ENCODE peak calls at places on chromosomes 6 and 20, in five cellular contexts. Q is body of pancreas, K is breast epithelium, N is IMR-90, W is NB4. L is an unnamed sample.

GRCh38 chr6:74137910-74138309 is 441.9 kb downstream of the CD109 start:
- DNase-seq in Q (no peak), K (no peak), N (peak), W (no peak), L (no peak)

GRCh38 chr20:43186312-43186711 is 3.4 kb downstream of the PTPRT start:
- DNase-seq in Q (no peak), K (no peak), N (no peak), W (no peak), L (no peak)

GRCh38 chr6:98984102-98984501 is 36.4 kb upstream of the FBXL4 start:
- DNase-seq in Q (no peak), K (no peak), N (no peak), W (no peak), L (no peak)

GRCh38 chr20:33443006-33443511 is 504 bp downstream of the SNTA1 start:
- DNase-seq in Q (peak), K (no peak), N (no peak), W (no peak), L (no peak)

GRCh38 chr6:112881027-112881426 is 533.9 kb downstream of the RFPL4B start:
- DNase-seq in Q (no peak), K (no peak), N (peak), W (no peak), L (no peak)

GRCh38 chr6:129890164-129890563 is 29.0 kb upstream of the TMEM244 start:
- DNase-seq in Q (no peak), K (no peak), N (peak), W (peak), L (no peak)

GRCh38 chr6:7431594-7432390 is 42.2 kb downstream of the RIOK1 start:
- DNase-seq in Q (no peak), K (no peak), N (peak), W (no peak), L (no peak)

GRCh38 chr6:52077961-52078613 is 9.3 kb downstream of the PKHD1 start:
- DNase-seq in Q (peak), K (no peak), N (no peak), W (no peak), L (no peak)

GRCh38 chr6:137051790-137052472 is 7.2 kb upstream of the IL20RA start:
- DNase-seq in Q (no peak), K (no peak), N (peak), W (no peak), L (no peak)

GRCh38 chr6:52392944-52393343 is 27.2 kb upstream of the EFHC1 start:
- DNase-seq in Q (no peak), K (no peak), N (peak), W (peak), L (no peak)

GRCh38 chr20:48722002-48722731 is 105.6 kb downstream of the PREX1 start:
- DNase-seq in Q (no peak), K (no peak), N (peak), W (peak), L (no peak)

GRCh38 chr6:147173675-147174339 is 30.4 kb upstream of the STXBP5 start:
- DNase-seq in Q (no peak), K (no peak), N (no peak), W (no peak), L (no peak)

GRCh38 chr6:160767019-160767646 is 65.1 kb downstream of the PLG start:
- DNase-seq in Q (peak), K (peak), N (no peak), W (no peak), L (no peak)

GRCh38 chr6:159679091-159680077 is 13.7 kb downstream of the SOD2 start:
- DNase-seq in Q (no peak), K (no peak), N (peak), W (no peak), L (no peak)

GRCh38 chr6:126228001-126228791 is 111.7 kb upstream of the CENPW start:
- DNase-seq in Q (no peak), K (no peak), N (no peak), W (no peak), L (no peak)

DNA sequence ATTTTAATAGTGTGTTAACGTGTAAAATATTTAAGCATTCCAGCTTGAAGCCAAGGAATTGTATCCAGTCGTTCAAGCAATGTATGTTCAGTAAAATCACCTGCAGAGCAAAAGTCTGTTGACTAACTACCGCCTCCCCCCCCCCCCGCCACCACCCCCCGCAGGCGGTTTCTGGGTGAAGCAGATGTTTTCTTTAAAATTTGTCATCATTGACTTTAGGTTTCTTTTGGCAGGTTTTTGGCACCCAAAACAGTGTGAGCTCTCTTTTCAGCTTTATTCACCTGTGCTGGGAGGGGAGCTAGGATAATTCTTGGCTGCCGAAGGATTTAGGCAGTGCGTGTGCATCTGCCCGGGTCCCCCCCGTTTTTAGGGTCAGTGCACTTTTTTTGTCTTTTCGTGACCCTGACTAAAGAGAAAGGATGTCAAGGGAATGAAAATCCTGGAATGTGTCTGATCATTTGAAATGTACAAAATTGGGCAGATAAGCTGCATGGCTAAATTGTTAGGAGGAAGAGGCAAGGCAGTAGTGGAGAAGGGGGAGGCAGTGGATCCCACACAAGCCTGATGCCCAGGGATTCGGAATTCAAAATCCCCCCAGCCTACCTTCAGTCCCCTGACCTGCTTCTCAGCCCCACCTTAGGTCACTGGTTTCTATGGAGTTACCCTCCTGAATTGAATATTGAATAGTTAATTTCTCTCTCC is 1.1 kb downstream of the EDN1 start:
- DNase-seq in Q (no peak), K (no peak), N (no peak), W (no peak), L (no peak)
- H3K4me3 ChIP-seq in Q (peak), K (peak), N (peak), W (no peak), L (peak)

GRCh38 chr20:54000914-54001313 is 69.5 kb downstream of the BCAS1 start:
- DNase-seq in Q (no peak), K (no peak), N (no peak), W (no peak), L (no peak)
- TF ChIP-seq POLR2A in Q (no peak), K (no peak), N (no peak), W (no peak), L (no peak)

DNA sequence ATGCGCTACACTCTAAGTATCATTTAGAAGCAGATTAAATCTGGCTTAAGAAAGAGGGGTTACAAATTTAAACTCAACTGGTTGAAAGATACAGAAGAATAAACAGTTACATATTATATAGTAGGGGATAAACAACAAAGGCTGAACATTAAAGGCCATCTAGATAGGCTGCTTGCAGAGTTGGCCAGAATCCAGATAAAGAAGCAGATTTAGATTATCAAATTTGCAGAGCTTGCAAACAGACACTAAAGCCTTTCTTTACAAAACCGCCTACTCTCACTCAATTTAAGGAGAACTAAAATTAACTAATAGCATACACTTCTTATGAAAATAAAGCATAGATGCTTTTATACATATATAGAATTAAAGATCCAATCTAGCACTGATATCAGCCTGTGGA is 93.1 kb downstream of the SESN1 start:
- DNase-seq in Q (no peak), K (no peak), N (no peak), W (no peak), L (no peak)
- H3K4me3 ChIP-seq in Q (no peak), K (peak), N (no peak), W (no peak), L (peak)

GRCh38 chr20:297925-298754 is 770 bp downstream of the ZCCHC3 start:
- DNase-seq in Q (peak), K (peak), N (peak), W (peak), L (no peak)
- TF ChIP-seq POLR2A in Q (peak), K (no peak), N (no peak), W (peak), L (peak)

DNA sequence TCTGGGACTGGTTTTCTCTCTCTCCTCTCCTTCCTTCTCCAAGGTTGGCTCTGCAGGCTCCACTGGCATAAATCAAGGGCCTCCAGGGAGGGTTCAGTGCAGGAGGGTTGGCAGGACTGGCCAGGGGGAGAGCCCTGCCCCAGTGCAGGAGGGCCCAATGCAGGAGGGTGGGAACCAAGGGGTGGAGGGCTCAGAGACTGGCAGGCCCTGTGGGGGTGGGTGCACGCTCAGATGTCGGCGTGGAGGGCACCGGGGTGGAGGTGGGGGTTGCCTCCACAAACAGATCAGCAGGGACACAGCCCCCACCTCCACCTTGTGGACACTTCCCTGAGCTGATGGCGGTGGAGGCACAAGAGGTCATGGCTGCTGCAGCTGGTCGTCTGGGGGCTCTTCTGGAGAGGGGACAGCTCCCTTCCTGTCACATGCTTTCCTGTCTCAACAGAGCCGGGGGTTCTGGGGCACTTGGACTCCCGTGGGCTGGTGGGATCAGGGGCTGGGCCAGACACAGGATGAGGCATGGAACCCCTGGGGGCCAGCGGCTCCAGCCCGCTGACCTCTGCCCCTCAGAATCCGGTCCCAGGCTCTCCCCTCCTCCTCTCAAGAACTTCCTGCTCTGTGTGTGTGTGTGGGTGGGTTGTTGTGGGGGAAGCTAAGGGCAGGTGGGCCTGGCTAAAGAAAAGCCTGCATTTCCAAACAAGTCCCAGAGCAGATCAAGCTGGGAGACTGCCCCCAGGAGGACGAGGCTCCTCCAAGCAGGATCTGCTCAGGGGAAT is 2.7 kb upstream of the ABHD16B start:
- DNase-seq in Q (no peak), K (no peak), N (peak), W (peak), L (no peak)
- H3K4me3 ChIP-seq in Q (no peak), K (peak), N (no peak), W (no peak), L (no peak)

DNA sequence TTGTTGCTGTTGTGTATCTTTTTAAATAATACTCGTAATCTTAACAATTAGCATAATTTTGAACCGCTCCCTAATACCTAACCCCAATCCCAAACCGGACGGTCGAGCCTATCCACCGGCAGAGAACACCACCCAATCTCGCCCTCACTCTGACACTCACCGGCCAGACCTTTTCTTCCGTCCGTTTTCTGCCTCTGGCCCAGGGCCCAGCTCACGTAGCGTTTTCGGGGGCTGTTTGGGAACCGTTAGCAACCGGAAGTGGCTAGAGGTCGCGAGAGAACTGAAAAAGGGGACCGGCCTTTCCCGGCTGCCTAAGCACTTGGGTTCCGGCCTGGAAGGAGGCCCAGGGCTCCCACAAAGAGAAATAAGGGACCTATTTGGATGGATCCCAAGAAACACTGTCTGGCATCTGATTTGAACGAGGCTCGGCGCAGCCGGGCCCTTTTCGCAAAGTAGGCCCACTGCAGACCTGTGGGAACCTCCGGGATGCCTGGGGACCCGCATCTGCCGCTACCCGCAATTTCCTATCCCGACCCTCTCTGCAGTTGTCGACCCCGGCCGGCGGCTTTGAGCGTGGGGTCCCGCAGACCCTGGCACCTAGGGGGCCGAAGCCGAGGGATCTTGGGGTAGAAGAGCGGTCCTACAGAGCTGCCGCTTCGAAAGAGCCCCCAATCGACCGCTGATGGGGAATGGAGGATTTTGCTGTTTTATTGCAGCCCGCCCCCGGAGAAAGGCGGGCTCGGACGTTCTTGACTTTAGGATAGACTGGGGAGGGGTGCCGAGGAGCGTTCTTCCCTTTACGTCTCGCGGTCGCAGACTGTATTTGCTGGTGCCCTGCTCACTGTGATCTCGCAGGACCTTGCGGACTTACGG is 4.9 kb upstream of the ZKSCAN8 start:
- DNase-seq in Q (peak), K (peak), N (peak), W (peak), L (peak)
- TF ChIP-seq POLR2A in Q (peak), K (no peak), N (peak), W (peak), L (peak)

DNA sequence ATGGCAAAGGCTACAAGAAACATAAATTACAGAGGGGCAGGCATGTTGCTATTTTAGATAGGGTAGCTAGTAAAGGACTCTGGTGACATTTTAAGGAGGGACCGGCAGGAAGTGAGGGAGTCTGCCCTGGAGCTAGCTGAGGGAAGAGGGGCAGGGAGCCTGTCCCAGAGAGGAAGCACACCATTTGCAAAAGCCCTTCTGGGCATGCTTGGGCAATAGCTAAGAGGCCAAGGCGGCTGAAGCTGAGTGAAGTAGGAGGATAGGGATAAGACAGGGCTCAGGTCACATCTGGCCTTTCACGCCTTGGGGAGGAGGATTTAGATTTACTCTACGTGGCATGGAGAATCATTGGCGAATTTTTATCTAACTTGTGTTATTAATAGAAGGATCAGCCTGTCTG is 96.2 kb downstream of the RTN4IP1 start:
- DNase-seq in Q (no peak), K (no peak), N (no peak), W (peak), L (no peak)
- H3K4me3 ChIP-seq in Q (no peak), K (no peak), N (no peak), W (no peak), L (no peak)

GRCh38 chr6:156777866-156778614 is 862 bp downstream of the ARID1B start:
- DNase-seq in Q (peak), K (peak), N (peak), W (peak), L (peak)

GRCh38 chr6:156777577-156777865 is 343 bp downstream of the ARID1B start:
- DNase-seq in Q (no peak), K (no peak), N (no peak), W (no peak), L (no peak)

GRCh38 chr6:156776470-156776840 is 723 bp upstream of the ARID1B start:
- DNase-seq in Q (peak), K (no peak), N (peak), W (peak), L (no peak)

GRCh38 chr6:156775717-156776116 is 1.5 kb upstream of the ARID1B start:
- DNase-seq in Q (no peak), K (no peak), N (no peak), W (no peak), L (no peak)

GRCh38 chr6:156776841-156777576 is at the start of gene ARID1B:
- DNase-seq in Q (peak), K (peak), N (peak), W (peak), L (peak)
- TF ChIP-seq POLR2A in Q (peak), K (no peak), N (peak), W (peak), L (peak)

DNA sequence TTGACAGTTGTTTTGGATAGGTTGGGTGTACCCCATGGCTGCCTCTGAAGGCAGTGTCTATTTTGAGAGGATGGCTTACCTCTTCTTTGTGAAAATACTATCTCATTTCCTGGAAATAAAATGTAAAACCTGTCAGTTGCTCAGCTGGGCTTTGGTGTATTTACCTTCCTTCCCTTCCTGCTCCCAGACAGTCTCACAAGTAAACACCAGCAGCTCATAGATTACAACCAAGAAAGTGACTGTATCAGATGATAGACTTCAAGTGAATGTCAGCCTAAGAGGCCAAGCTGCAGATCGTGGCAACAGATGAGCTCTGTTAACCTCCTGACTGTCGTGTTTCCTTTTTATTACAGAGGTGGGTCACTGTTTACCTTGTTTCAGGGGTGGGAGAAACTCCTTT is 37.3 kb downstream of the RNF8 start:
- DNase-seq in Q (no peak), K (no peak), N (no peak), W (no peak), L (no peak)
- H3K4me3 ChIP-seq in Q (no peak), K (no peak), N (no peak), W (no peak), L (no peak)

DNA sequence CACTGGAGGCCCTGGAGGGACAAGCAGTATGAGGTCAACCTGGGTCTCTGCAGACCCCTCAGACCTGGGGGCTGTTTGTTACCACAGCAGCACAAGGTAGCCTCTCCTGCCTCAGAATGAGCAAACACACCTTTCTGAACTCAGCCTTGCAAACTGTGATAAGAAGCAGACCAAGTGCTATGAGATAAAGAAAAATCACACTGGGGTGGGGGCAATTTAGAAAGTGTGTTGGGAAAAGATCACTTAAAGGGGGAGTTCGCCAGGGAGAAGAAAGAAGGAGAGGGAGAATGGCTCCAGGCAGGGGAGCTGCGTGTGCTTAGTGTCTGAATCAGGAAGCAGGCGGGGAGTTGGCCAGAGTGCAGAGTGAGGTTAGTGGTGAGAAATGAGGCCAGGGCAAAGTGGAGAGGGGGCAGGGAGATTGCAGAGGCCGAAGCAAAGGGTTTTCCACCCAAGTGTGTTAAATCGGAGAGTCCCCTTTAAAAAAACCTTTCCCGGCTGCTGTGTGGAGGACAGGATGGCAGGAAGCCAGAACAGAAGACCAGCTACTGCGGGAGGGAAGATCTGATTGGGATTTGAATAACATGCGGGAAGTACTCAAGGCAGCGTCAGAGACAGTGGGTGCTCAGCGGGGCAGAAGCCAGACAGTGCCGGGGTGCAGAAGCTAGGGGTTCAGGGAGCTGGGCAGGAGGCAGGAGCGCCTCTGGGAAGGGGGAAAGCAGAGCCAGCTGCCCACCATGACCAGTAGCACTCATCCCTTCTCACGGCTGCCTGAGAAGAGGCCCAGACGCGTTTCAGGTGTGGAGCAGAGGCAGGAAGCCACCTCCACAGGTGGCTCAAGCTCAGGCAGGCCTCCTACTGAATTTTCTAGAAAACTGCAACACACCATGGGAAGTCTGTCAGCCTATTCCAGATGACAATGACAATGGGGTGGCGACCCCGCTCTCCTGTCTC is 9.0 kb downstream of the ADA start:
- DNase-seq in Q (peak), K (peak), N (peak), W (peak), L (no peak)
- TF ChIP-seq POLR2A in Q (peak), K (no peak), N (no peak), W (no peak), L (no peak)

L was measured in esophagus squamous epithelium.